ENCODE peak calls at places on chromosomes 4 and X, in eight cellular contexts. P is left ventricle myocardium inferior; H is endothelial cell; B is kidney; A is CD8-positive, alpha-beta T cell; V is AG09309; O is left lung; T is RWPE1. Q is an unnamed sample.

GRCh38 chr4:152678841-152679240 is 956 bp downstream of the TMEM154 start:
- DNase-seq in V (no peak), H (no peak), O (no peak), T (no peak), P (no peak), A (no peak), B (no peak), Q (no peak)

GRCh38 chr4:168830777-168831512 is 179.1 kb downstream of the CBR4 start:
- DNase-seq in T (no peak), V (no peak), P (no peak), A (no peak), O (no peak), B (no peak), H (no peak), Q (no peak)

GRCh38 chrX:134431894-134432293 is 28.1 kb upstream of the HPRT1 start:
- DNase-seq in B (no peak), T (peak), V (peak), O (no peak), P (no peak), H (no peak), A (no peak), Q (no peak)

GRCh38 chrX:151754042-151754419 is 19.5 kb downstream of the CNGA2 start:
- DNase-seq in P (no peak), H (no peak), T (peak), A (no peak), V (peak), O (no peak), B (no peak), Q (no peak)

GRCh38 chr4:112523764-112524505 is 8.0 kb upstream of the NEUROG2 start:
- DNase-seq in P (peak), B (peak), A (peak), T (peak), H (peak), V (no peak), O (peak), Q (peak)

GRCh38 chr4:76023381-76023780 is at the start of gene CXCL10:
- DNase-seq in H (no peak), P (no peak), V (no peak), O (no peak), T (no peak), B (no peak), A (no peak), Q (no peak)

GRCh38 chr4:164501074-164501473 is 252.9 kb upstream of the SMIM31 start:
- DNase-seq in T (peak), O (no peak), A (no peak), H (no peak), P (no peak), V (no peak), B (no peak), Q (no peak)

GRCh38 chr4:8303081-8303480 is 33.5 kb downstream of the HTRA3 start:
- DNase-seq in V (no peak), T (no peak), P (no peak), O (peak), A (no peak), H (no peak), B (no peak), Q (peak)

GRCh38 chrX:1108451-1109445 is 103.7 kb downstream of the CRLF2 start:
- DNase-seq in V (no peak), O (no peak), H (no peak), T (no peak), B (no peak), A (no peak), P (no peak), Q (no peak)

GRCh38 chr4:151331276-151332042 is 6.1 kb upstream of the SH3D19 start:
- DNase-seq in P (no peak), O (no peak), A (no peak), V (no peak), H (no peak), B (no peak), T (peak), Q (no peak)

GRCh38 chr4:8324640-8325239 is 55.2 kb downstream of the HTRA3 start:
- DNase-seq in B (no peak), P (no peak), H (no peak), O (no peak), A (no peak), V (peak), T (peak), Q (peak)

GRCh38 chr4:144695721-144696120 is 49.8 kb downstream of the HHIP start:
- DNase-seq in B (no peak), V (no peak), A (no peak), T (no peak), H (no peak), O (no peak), P (no peak), Q (no peak)

GRCh38 chrX:108699368-108699767 is 37.0 kb downstream of the IRS4 start:
- DNase-seq in H (no peak), B (no peak), A (no peak), T (peak), O (no peak), V (no peak), P (no peak), Q (no peak)
- TF ChIP-seq CTCF in H (no peak), B (peak), A (no peak), T (no peak), O (peak), V (peak), P (peak), Q (peak)

GRCh38 chrX:118179161-118179560 is 62.6 kb upstream of the KLHL13 start:
- DNase-seq in P (no peak), O (no peak), B (no peak), H (no peak), T (no peak), V (no peak), A (no peak), Q (no peak)

GRCh38 chrX:118182050-118182449 is 65.4 kb upstream of the KLHL13 start:
- DNase-seq in V (no peak), A (no peak), T (no peak), B (no peak), H (no peak), P (no peak), O (no peak), Q (no peak)

GRCh38 chrX:118179718-118180117 is 63.1 kb upstream of the KLHL13 start:
- DNase-seq in H (no peak), O (no peak), A (no peak), V (no peak), B (no peak), T (no peak), P (no peak), Q (no peak)

GRCh38 chrX:118181030-118181429 is 64.4 kb upstream of the KLHL13 start:
- DNase-seq in O (no peak), A (no peak), P (no peak), H (no peak), V (no peak), T (peak), B (no peak), Q (no peak)

DNA sequence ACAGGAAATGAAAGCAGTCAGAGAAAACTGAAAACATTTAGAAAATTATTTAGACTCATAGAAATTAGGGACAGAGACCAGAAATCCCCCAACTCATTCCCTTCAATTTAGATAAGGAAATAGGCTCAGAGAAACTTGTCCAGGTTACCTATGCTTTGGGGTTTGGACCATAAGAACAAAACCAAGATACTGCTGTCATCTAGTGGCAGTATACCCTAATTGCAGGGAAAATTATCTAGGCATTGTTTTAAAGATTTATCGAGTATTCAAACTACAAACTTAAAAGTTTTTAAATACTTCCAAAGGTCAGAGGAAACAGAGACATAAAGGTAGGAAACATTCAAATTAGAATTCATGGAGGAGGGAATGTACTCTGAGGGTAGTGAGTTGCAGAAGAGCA is 67.0 kb upstream of the KLHL13 start:
- DNase-seq in P (no peak), B (no peak), T (no peak), H (no peak), O (no peak), V (no peak), A (no peak), Q (no peak)
- TF ChIP-seq CTCF in P (no peak), B (peak), T (no peak), H (peak), O (no peak), V (no peak), A (no peak), Q (no peak)

DNA sequence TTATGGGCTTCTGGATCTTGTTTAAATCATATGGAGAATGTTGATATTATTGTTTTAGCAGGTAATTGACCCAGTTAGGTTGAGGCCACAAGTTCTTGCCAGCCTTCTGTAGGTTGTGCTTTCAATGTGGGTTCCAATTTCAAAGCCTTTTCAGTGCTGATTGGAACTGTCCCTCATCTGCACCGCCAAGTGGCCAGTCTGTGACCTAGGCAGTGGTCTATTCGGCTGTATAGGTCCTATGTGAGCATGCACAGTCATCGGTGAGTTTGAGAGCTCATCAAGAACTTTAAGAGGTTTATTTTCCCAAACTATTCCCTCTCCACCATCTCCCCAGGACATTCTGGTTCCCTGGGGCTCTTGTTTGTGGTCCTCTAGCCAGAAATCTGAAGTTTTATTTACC is 35.7 kb downstream of the DDX53 start:
- DNase-seq in V (no peak), P (no peak), B (no peak), O (no peak), T (no peak), H (no peak), A (no peak), Q (no peak)
- TF ChIP-seq CTCF in V (no peak), P (no peak), B (no peak), O (no peak), T (no peak), H (no peak), A (no peak), Q (no peak)

GRCh38 chrX:138754861-138755260 is 43.3 kb upstream of the FGF13 start:
- DNase-seq in B (no peak), V (no peak), H (no peak), T (no peak), A (no peak), O (no peak), P (no peak), Q (no peak)

GRCh38 chrX:138759217-138759943 is 47.9 kb upstream of the FGF13 start:
- DNase-seq in O (no peak), H (no peak), B (no peak), V (no peak), A (no peak), P (no peak), T (no peak), Q (no peak)

GRCh38 chrX:138761380-138761779 is 49.9 kb upstream of the FGF13 start:
- DNase-seq in O (no peak), B (no peak), V (no peak), A (no peak), T (no peak), P (no peak), H (no peak), Q (no peak)

DNA sequence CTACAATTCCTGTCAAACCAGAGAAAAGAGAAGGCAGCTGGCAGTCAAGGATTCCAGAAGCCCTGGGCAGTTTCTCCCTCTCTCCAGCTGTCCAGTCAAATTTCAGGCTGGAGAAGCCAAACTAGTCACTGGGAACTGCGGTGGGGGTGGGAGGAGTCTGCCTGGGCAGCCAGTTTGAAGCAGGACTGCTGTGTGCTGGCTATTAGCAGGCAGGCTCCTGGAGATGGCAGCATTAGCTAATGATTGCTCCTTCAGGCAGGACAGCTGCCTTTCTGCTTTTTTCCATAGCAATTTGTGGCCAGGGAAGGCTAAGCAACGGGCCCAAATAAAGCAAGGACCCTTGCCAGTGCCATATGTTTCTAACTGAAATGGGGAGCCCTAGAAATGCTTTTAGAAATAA is 44.7 kb upstream of the FGF13 start:
- DNase-seq in O (peak), P (peak), T (peak), A (no peak), V (no peak), B (peak), H (peak), Q (peak)
- TF ChIP-seq CTCF in O (no peak), P (peak), T (no peak), A (no peak), V (peak), B (peak), H (no peak), Q (no peak)

DNA sequence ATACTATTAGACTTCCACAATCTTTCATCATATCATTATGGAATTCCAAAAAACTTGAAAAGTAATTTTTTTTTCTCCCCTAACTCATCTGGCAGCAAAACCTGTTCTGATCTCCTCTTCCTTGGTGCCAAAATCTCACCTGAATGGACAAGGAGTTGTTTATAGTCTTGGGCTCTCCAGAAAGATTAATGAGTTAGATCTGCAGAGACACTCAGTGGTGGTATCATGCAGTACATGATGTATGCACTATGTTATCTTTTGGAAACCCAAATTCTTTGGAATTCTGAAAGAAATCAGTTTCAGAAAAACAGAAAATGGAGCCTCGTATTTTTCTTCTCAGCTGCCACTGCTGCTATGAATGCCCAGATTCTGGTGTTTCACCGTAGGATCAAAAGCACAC is 11.7 kb downstream of the GPM6B start:
- DNase-seq in T (no peak), O (no peak), H (no peak), V (no peak), A (no peak), B (no peak), P (no peak), Q (no peak)
- TF ChIP-seq CTCF in T (no peak), O (no peak), H (no peak), V (no peak), A (no peak), B (no peak), P (peak), Q (no peak)

GRCh38 chrX:31165241-31166035 is 93.6 kb upstream of the FTHL17 start:
- DNase-seq in O (no peak), V (no peak), P (no peak), B (no peak), H (no peak), A (no peak), T (no peak), Q (no peak)
- TF ChIP-seq CTCF in O (no peak), V (no peak), P (no peak), B (no peak), H (no peak), A (no peak), T (no peak), Q (no peak)

DNA sequence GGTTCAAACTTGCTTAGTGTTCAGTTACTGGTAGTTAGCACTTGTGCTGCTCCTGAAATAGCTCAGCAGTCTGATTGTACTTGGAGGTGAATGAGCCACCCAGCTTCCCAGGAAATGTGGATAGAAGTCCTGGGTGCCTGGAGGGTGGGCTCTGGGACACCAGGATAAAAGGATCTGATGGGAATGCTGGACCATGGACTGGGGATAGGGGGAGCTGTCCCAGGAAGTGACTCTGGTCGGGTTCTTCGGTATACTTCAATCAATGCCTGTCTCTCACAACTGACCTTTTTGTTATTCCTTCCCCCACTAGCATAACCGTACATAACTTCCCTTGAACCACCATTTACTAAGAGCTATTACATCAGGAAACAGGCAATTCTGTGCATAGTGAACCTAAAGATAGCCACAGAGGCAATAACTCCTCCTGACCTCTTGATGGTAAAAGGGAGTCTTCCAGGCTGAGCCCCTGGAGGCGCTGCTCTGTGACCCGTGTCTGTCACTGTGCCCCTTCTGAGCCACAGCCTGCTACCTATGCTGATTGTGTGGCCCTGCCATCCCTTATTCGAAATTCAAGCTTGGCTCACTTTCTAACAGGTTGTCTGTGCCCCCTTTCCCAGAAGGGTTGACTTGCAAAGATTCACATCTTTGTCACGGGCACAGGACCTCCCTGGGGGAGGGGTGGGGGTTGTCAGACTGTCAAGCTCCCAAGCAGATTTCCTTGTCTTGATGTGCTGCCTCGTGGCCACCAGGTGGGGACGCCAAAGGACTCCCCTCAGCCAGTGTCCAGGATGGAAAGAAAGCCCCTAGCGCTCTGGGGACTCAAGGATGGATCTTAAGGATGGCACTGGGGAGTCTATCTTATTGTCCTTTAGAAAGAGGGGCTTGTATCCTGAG is 24.5 kb upstream of the WDR1 start:
- DNase-seq in H (no peak), T (no peak), V (no peak), P (no peak), A (no peak), B (no peak), O (no peak), Q (no peak)
- TF ChIP-seq CTCF in H (no peak), T (no peak), V (no peak), P (no peak), A (no peak), B (no peak), O (no peak), Q (no peak)